ENCODE peak calls at places on chromosomes 11 and 22, in seven cellular contexts. One of them, this sample, is unnamed.

GRCh38 chr22:48315415-48316244 is 1512.0 kb downstream of the BRD1 start:
- DNase-seq in ovary: peak
- DNase-seq in stomach: peak
- DNase-seq in esophagus squamous epithelium: no peak
- DNase-seq in transverse colon: no peak
- DNase-seq in testis: no peak
- DNase-seq in adrenal gland: no peak
- DNase-seq in this sample: no peak

GRCh38 chr22:23064381-23065068 is 5.8 kb upstream of the GNAZ start:
- DNase-seq in ovary: peak
- DNase-seq in testis: peak
- DNase-seq in stomach: no peak
- DNase-seq in transverse colon: no peak
- DNase-seq in adrenal gland: peak
- DNase-seq in esophagus squamous epithelium: no peak
- DNase-seq in this sample: peak

GRCh38 chr11:66768818-66769217 is 39.8 kb upstream of the SPTBN2 start:
- DNase-seq in ovary: no peak
- DNase-seq in transverse colon: no peak
- DNase-seq in testis: no peak
- DNase-seq in adrenal gland: no peak
- DNase-seq in esophagus squamous epithelium: no peak
- DNase-seq in stomach: no peak
- DNase-seq in this sample: no peak

GRCh38 chr11:59154585-59154984 is 11.9 kb downstream of the FAM111A start:
- DNase-seq in stomach: no peak
- DNase-seq in adrenal gland: no peak
- DNase-seq in esophagus squamous epithelium: no peak
- DNase-seq in transverse colon: no peak
- DNase-seq in ovary: no peak
- DNase-seq in testis: no peak
- DNase-seq in this sample: no peak

GRCh38 chr22:43088979-43089717 is at the start of gene TTLL1:
- DNase-seq in testis: peak
- DNase-seq in esophagus squamous epithelium: peak
- DNase-seq in ovary: peak
- DNase-seq in adrenal gland: peak
- DNase-seq in stomach: peak
- DNase-seq in transverse colon: peak
- DNase-seq in this sample: peak

GRCh38 chr11:34427171-34427805 is 11.4 kb upstream of the CAT start:
- DNase-seq in esophagus squamous epithelium: no peak
- DNase-seq in stomach: no peak
- DNase-seq in testis: no peak
- DNase-seq in ovary: no peak
- DNase-seq in transverse colon: no peak
- DNase-seq in adrenal gland: no peak
- DNase-seq in this sample: no peak

GRCh38 chr11:121416909-121417567 is 35.1 kb upstream of the SORL1 start:
- DNase-seq in adrenal gland: peak
- DNase-seq in esophagus squamous epithelium: no peak
- DNase-seq in stomach: peak
- DNase-seq in testis: peak
- DNase-seq in transverse colon: peak
- DNase-seq in ovary: peak
- DNase-seq in this sample: peak

GRCh38 chr11:116691779-116692178 is 81.0 kb downstream of the BUD13 start:
- DNase-seq in ovary: peak
- DNase-seq in adrenal gland: peak
- DNase-seq in stomach: peak
- DNase-seq in esophagus squamous epithelium: no peak
- DNase-seq in transverse colon: peak
- DNase-seq in testis: peak
- DNase-seq in this sample: peak

GRCh38 chr22:43883719-43884415 is 7.9 kb downstream of the PNPLA5 start:
- DNase-seq in transverse colon: no peak
- DNase-seq in esophagus squamous epithelium: no peak
- DNase-seq in testis: no peak
- DNase-seq in stomach: no peak
- DNase-seq in ovary: no peak
- DNase-seq in adrenal gland: no peak
- DNase-seq in this sample: no peak

GRCh38 chr11:46499821-46500220 is 94.0 kb downstream of the AMBRA1 start:
- DNase-seq in esophagus squamous epithelium: no peak
- DNase-seq in testis: no peak
- DNase-seq in transverse colon: no peak
- DNase-seq in ovary: no peak
- DNase-seq in adrenal gland: no peak
- DNase-seq in stomach: no peak
- DNase-seq in this sample: no peak

GRCh38 chr11:20310137-20310536 is 53.4 kb upstream of the HTATIP2 start:
- DNase-seq in testis: no peak
- DNase-seq in stomach: no peak
- DNase-seq in adrenal gland: no peak
- DNase-seq in ovary: no peak
- DNase-seq in transverse colon: no peak
- DNase-seq in esophagus squamous epithelium: no peak
- DNase-seq in this sample: no peak

GRCh38 chr11:29318134-29318845 is 698.5 kb downstream of the KCNA4 start:
- DNase-seq in testis: no peak
- DNase-seq in adrenal gland: no peak
- DNase-seq in esophagus squamous epithelium: no peak
- DNase-seq in transverse colon: no peak
- DNase-seq in stomach: no peak
- DNase-seq in ovary: no peak
- DNase-seq in this sample: no peak

GRCh38 chr11:124873980-124874379 is 8.7 kb downstream of the ROBO3 start:
- DNase-seq in stomach: no peak
- DNase-seq in transverse colon: no peak
- DNase-seq in testis: no peak
- DNase-seq in esophagus squamous epithelium: no peak
- DNase-seq in ovary: no peak
- DNase-seq in adrenal gland: no peak
- DNase-seq in this sample: peak

GRCh38 chr11:117614695-117615094 is 182.3 kb downstream of the DSCAML1 start:
- DNase-seq in esophagus squamous epithelium: no peak
- DNase-seq in stomach: no peak
- DNase-seq in adrenal gland: no peak
- DNase-seq in transverse colon: no peak
- DNase-seq in ovary: no peak
- DNase-seq in testis: no peak
- DNase-seq in this sample: no peak

GRCh38 chr11:11706022-11706421 is 84.2 kb upstream of the GALNT18 start:
- DNase-seq in ovary: no peak
- DNase-seq in transverse colon: no peak
- DNase-seq in esophagus squamous epithelium: no peak
- DNase-seq in stomach: no peak
- DNase-seq in testis: no peak
- DNase-seq in adrenal gland: no peak
- DNase-seq in this sample: no peak

GRCh38 chr11:66856496-66857233 is at the start of gene LRFN4:
- DNase-seq in testis: peak
- DNase-seq in stomach: peak
- DNase-seq in esophagus squamous epithelium: peak
- DNase-seq in adrenal gland: no peak
- DNase-seq in ovary: no peak
- DNase-seq in transverse colon: peak
- DNase-seq in this sample: peak

GRCh38 chr11:45181595-45182550 is 35.4 kb downstream of the PRDM11 start:
- DNase-seq in stomach: no peak
- DNase-seq in adrenal gland: no peak
- DNase-seq in esophagus squamous epithelium: no peak
- DNase-seq in testis: no peak
- DNase-seq in ovary: no peak
- DNase-seq in transverse colon: no peak
- DNase-seq in this sample: no peak

GRCh38 chr11:79262221-79262620 is 178.6 kb downstream of the TENM4 start:
- DNase-seq in ovary: no peak
- DNase-seq in stomach: no peak
- DNase-seq in adrenal gland: no peak
- DNase-seq in transverse colon: no peak
- DNase-seq in esophagus squamous epithelium: no peak
- DNase-seq in testis: no peak
- DNase-seq in this sample: no peak

GRCh38 chr22:16949561-16949960 is 58.5 kb downstream of the GAB4 start:
- DNase-seq in ovary: no peak
- DNase-seq in stomach: no peak
- DNase-seq in testis: no peak
- DNase-seq in adrenal gland: peak
- DNase-seq in transverse colon: no peak
- DNase-seq in esophagus squamous epithelium: no peak
- DNase-seq in this sample: no peak

GRCh38 chr11:126588630-126589491 is 233.4 kb downstream of the ST3GAL4 start:
- DNase-seq in stomach: no peak
- DNase-seq in ovary: no peak
- DNase-seq in adrenal gland: no peak
- DNase-seq in esophagus squamous epithelium: no peak
- DNase-seq in transverse colon: no peak
- DNase-seq in testis: no peak
- DNase-seq in this sample: no peak

GRCh38 chr11:30110691-30111090 is 93.9 kb upstream of the KCNA4 start:
- DNase-seq in stomach: no peak
- DNase-seq in adrenal gland: peak
- DNase-seq in esophagus squamous epithelium: no peak
- DNase-seq in ovary: no peak
- DNase-seq in testis: no peak
- DNase-seq in transverse colon: no peak
- DNase-seq in this sample: no peak

GRCh38 chr11:83317757-83318548 is 31.8 kb upstream of the CCDC90B start:
- DNase-seq in transverse colon: no peak
- DNase-seq in ovary: no peak
- DNase-seq in stomach: no peak
- DNase-seq in testis: no peak
- DNase-seq in esophagus squamous epithelium: no peak
- DNase-seq in adrenal gland: no peak
- DNase-seq in this sample: no peak

GRCh38 chr11:116122697-116123472 is 618.7 kb upstream of the CADM1 start:
- DNase-seq in ovary: no peak
- DNase-seq in stomach: no peak
- DNase-seq in esophagus squamous epithelium: no peak
- DNase-seq in adrenal gland: peak
- DNase-seq in testis: no peak
- DNase-seq in transverse colon: no peak
- DNase-seq in this sample: no peak

GRCh38 chr11:2771758-2772466 is 72.1 kb upstream of the KCNQ1OT1 start:
- DNase-seq in stomach: peak
- DNase-seq in testis: peak
- DNase-seq in transverse colon: no peak
- DNase-seq in esophagus squamous epithelium: no peak
- DNase-seq in ovary: peak
- DNase-seq in adrenal gland: peak
- DNase-seq in this sample: peak

GRCh38 chr22:37198290-37199102 is 10.4 kb upstream of the C1QTNF6 start:
- DNase-seq in ovary: peak
- DNase-seq in testis: peak
- DNase-seq in transverse colon: peak
- DNase-seq in adrenal gland: peak
- DNase-seq in stomach: peak
- DNase-seq in esophagus squamous epithelium: no peak
- DNase-seq in this sample: peak
- TF ChIP-seq CTCF in ovary: peak
- TF ChIP-seq CTCF in testis: peak
- TF ChIP-seq CTCF in transverse colon: peak
- TF ChIP-seq CTCF in adrenal gland: peak
- TF ChIP-seq CTCF in stomach: peak
- TF ChIP-seq CTCF in esophagus squamous epithelium: peak
- TF ChIP-seq CTCF in this sample: peak

GRCh38 chr11:120335928-120336640 is at the start of gene ARHGEF12:
- DNase-seq in stomach: peak
- DNase-seq in transverse colon: peak
- DNase-seq in adrenal gland: peak
- DNase-seq in testis: peak
- DNase-seq in ovary: peak
- DNase-seq in esophagus squamous epithelium: peak
- DNase-seq in this sample: peak

GRCh38 chr11:120333801-120334200 is 2.4 kb upstream of the ARHGEF12 start:
- DNase-seq in testis: no peak
- DNase-seq in ovary: no peak
- DNase-seq in adrenal gland: no peak
- DNase-seq in stomach: no peak
- DNase-seq in transverse colon: no peak
- DNase-seq in esophagus squamous epithelium: no peak
- DNase-seq in this sample: no peak

GRCh38 chr11:120335596-120335927 is 651 bp upstream of the ARHGEF12 start:
- DNase-seq in stomach: peak
- DNase-seq in adrenal gland: no peak
- DNase-seq in esophagus squamous epithelium: no peak
- DNase-seq in testis: no peak
- DNase-seq in transverse colon: no peak
- DNase-seq in ovary: no peak
- DNase-seq in this sample: no peak

GRCh38 chr11:120334332-120334731 is 1.9 kb upstream of the ARHGEF12 start:
- DNase-seq in testis: no peak
- DNase-seq in ovary: no peak
- DNase-seq in adrenal gland: no peak
- DNase-seq in esophagus squamous epithelium: no peak
- DNase-seq in stomach: no peak
- DNase-seq in transverse colon: no peak
- DNase-seq in this sample: no peak

DNA sequence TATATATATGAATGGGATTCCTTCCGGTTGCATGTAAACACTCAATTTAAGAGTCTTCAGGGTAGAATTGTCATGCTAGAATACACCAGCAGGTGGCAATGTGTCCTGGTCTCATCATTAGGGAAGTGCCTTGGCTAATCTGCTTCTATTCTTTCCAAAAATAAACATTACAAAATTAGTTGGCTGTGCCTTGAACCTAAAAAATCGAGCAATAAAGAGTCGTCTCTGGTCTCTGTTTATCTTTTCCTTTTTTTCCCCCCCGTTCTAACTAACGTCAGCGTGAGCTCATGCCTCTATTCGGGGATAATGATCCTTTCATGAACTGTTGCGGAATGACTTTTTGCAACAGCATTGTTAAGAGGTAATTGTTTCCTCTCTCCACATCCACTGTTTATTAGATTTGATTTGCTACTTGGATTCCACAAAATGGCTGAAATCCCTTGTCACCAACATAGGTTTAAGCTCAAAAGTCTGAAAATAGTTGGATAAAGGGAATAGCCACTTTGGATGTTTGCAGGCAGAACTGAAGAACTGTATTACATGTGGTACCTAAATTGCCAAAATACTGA is 1.2 kb upstream of the ARHGEF12 start:
- DNase-seq in stomach: peak
- DNase-seq in esophagus squamous epithelium: no peak
- DNase-seq in adrenal gland: peak
- DNase-seq in ovary: no peak
- DNase-seq in testis: peak
- DNase-seq in transverse colon: peak
- DNase-seq in this sample: no peak
- TF ChIP-seq POLR2A in stomach: no peak
- TF ChIP-seq POLR2A in esophagus squamous epithelium: no peak
- TF ChIP-seq POLR2A in adrenal gland: no peak
- TF ChIP-seq POLR2A in ovary: peak
- TF ChIP-seq POLR2A in testis: no peak
- TF ChIP-seq POLR2A in transverse colon: no peak
- TF ChIP-seq POLR2A in this sample: no peak

GRCh38 chr11:518463-519202 is 11.6 kb upstream of the RNH1 start:
- DNase-seq in transverse colon: peak
- DNase-seq in esophagus squamous epithelium: peak
- DNase-seq in ovary: peak
- DNase-seq in adrenal gland: peak
- DNase-seq in stomach: peak
- DNase-seq in testis: peak
- DNase-seq in this sample: peak
- TF ChIP-seq CTCF in transverse colon: peak
- TF ChIP-seq CTCF in esophagus squamous epithelium: peak
- TF ChIP-seq CTCF in ovary: peak
- TF ChIP-seq CTCF in adrenal gland: peak
- TF ChIP-seq CTCF in stomach: peak
- TF ChIP-seq CTCF in testis: peak
- TF ChIP-seq CTCF in this sample: peak

GRCh38 chr11:111414267-111414931 is 35.3 kb upstream of the POU2AF1 start:
- DNase-seq in testis: no peak
- DNase-seq in ovary: no peak
- DNase-seq in adrenal gland: no peak
- DNase-seq in esophagus squamous epithelium: no peak
- DNase-seq in transverse colon: peak
- DNase-seq in stomach: no peak
- DNase-seq in this sample: no peak
- TF ChIP-seq POLR2A in testis: no peak
- TF ChIP-seq POLR2A in ovary: no peak
- TF ChIP-seq POLR2A in adrenal gland: no peak
- TF ChIP-seq POLR2A in esophagus squamous epithelium: no peak
- TF ChIP-seq POLR2A in transverse colon: no peak
- TF ChIP-seq POLR2A in stomach: no peak
- TF ChIP-seq POLR2A in this sample: no peak

This sample was measured in Peyer's patch.